ENCODE peak calls at places on chromosome 17, in ten cellular contexts. One of them, this sample, is unnamed.

GRCh38 chr17:8021565-8022357 is 17.1 kb upstream of the ALOX15B start:
- DNase-seq in HFFc6: no peak
- DNase-seq in body of pancreas: no peak
- DNase-seq in A673: no peak
- DNase-seq in MM.1S: no peak
- DNase-seq in fibroblast of the aortic adventitia: no peak
- DNase-seq in astrocyte of the spinal cord: no peak
- DNase-seq in transverse colon: no peak
- DNase-seq in IMR-90: no peak
- DNase-seq in CD8-positive, alpha-beta T cell: no peak
- DNase-seq in this sample: no peak

GRCh38 chr17:75752405-75753192 is 12.4 kb downstream of the GALK1 start:
- DNase-seq in HFFc6: no peak
- DNase-seq in body of pancreas: no peak
- DNase-seq in A673: no peak
- DNase-seq in MM.1S: no peak
- DNase-seq in fibroblast of the aortic adventitia: no peak
- DNase-seq in astrocyte of the spinal cord: no peak
- DNase-seq in transverse colon: no peak
- DNase-seq in IMR-90: no peak
- DNase-seq in CD8-positive, alpha-beta T cell: no peak
- DNase-seq in this sample: no peak

GRCh38 chr17:27106982-27107360 is 186.9 kb upstream of the WSB1 start:
- DNase-seq in HFFc6: no peak
- DNase-seq in body of pancreas: no peak
- DNase-seq in A673: no peak
- DNase-seq in MM.1S: no peak
- DNase-seq in fibroblast of the aortic adventitia: no peak
- DNase-seq in astrocyte of the spinal cord: no peak
- DNase-seq in transverse colon: no peak
- DNase-seq in IMR-90: no peak
- DNase-seq in CD8-positive, alpha-beta T cell: no peak
- DNase-seq in this sample: no peak

GRCh38 chr17:336110-337021 is 16.2 kb downstream of the RPH3AL start:
- DNase-seq in HFFc6: no peak
- DNase-seq in body of pancreas: peak
- DNase-seq in A673: peak
- DNase-seq in MM.1S: no peak
- DNase-seq in fibroblast of the aortic adventitia: no peak
- DNase-seq in astrocyte of the spinal cord: no peak
- DNase-seq in transverse colon: peak
- DNase-seq in IMR-90: no peak
- DNase-seq in CD8-positive, alpha-beta T cell: peak
- DNase-seq in this sample: no peak

GRCh38 chr17:57569860-57570259 is 175.2 kb downstream of the CCDC182 start:
- DNase-seq in HFFc6: no peak
- DNase-seq in body of pancreas: no peak
- DNase-seq in A673: no peak
- DNase-seq in MM.1S: no peak
- DNase-seq in fibroblast of the aortic adventitia: no peak
- DNase-seq in astrocyte of the spinal cord: no peak
- DNase-seq in transverse colon: no peak
- DNase-seq in IMR-90: no peak
- DNase-seq in CD8-positive, alpha-beta T cell: no peak
- DNase-seq in this sample: no peak

GRCh38 chr17:73681946-73682345 is 37.7 kb upstream of the SDK2 start:
- DNase-seq in HFFc6: no peak
- DNase-seq in body of pancreas: no peak
- DNase-seq in A673: no peak
- DNase-seq in MM.1S: no peak
- DNase-seq in fibroblast of the aortic adventitia: no peak
- DNase-seq in astrocyte of the spinal cord: no peak
- DNase-seq in transverse colon: no peak
- DNase-seq in IMR-90: no peak
- DNase-seq in CD8-positive, alpha-beta T cell: no peak
- DNase-seq in this sample: no peak

GRCh38 chr17:82065193-82065637 is 389 bp downstream of the DUS1L start:
- DNase-seq in HFFc6: no peak
- DNase-seq in body of pancreas: no peak
- DNase-seq in A673: no peak
- DNase-seq in MM.1S: peak
- DNase-seq in fibroblast of the aortic adventitia: no peak
- DNase-seq in astrocyte of the spinal cord: peak
- DNase-seq in transverse colon: no peak
- DNase-seq in IMR-90: peak
- DNase-seq in CD8-positive, alpha-beta T cell: peak
- DNase-seq in this sample: no peak

GRCh38 chr17:1159781-1160180 is 20.0 kb downstream of the ABR start:
- DNase-seq in HFFc6: no peak
- DNase-seq in body of pancreas: no peak
- DNase-seq in A673: no peak
- DNase-seq in MM.1S: no peak
- DNase-seq in fibroblast of the aortic adventitia: no peak
- DNase-seq in astrocyte of the spinal cord: no peak
- DNase-seq in transverse colon: no peak
- DNase-seq in IMR-90: no peak
- DNase-seq in CD8-positive, alpha-beta T cell: no peak
- DNase-seq in this sample: no peak

GRCh38 chr17:57294075-57294474 is 37.8 kb downstream of the MSI2 start:
- DNase-seq in HFFc6: no peak
- DNase-seq in body of pancreas: no peak
- DNase-seq in A673: no peak
- DNase-seq in MM.1S: no peak
- DNase-seq in fibroblast of the aortic adventitia: no peak
- DNase-seq in astrocyte of the spinal cord: no peak
- DNase-seq in transverse colon: no peak
- DNase-seq in IMR-90: no peak
- DNase-seq in CD8-positive, alpha-beta T cell: no peak
- DNase-seq in this sample: no peak

GRCh38 chr17:63332286-63332685 is 113.8 kb downstream of the CYB561 start:
- DNase-seq in HFFc6: no peak
- DNase-seq in body of pancreas: no peak
- DNase-seq in A673: no peak
- DNase-seq in MM.1S: no peak
- DNase-seq in fibroblast of the aortic adventitia: peak
- DNase-seq in astrocyte of the spinal cord: no peak
- DNase-seq in transverse colon: no peak
- DNase-seq in IMR-90: no peak
- DNase-seq in CD8-positive, alpha-beta T cell: no peak
- DNase-seq in this sample: no peak

GRCh38 chr17:28985950-28986713 is 19.7 kb downstream of the SEZ6 start:
- DNase-seq in HFFc6: no peak
- DNase-seq in body of pancreas: no peak
- DNase-seq in A673: peak
- DNase-seq in MM.1S: no peak
- DNase-seq in fibroblast of the aortic adventitia: no peak
- DNase-seq in astrocyte of the spinal cord: no peak
- DNase-seq in transverse colon: no peak
- DNase-seq in IMR-90: no peak
- DNase-seq in CD8-positive, alpha-beta T cell: no peak
- DNase-seq in this sample: no peak

GRCh38 chr17:44947461-44948314 is at the start of gene KIF18B:
- DNase-seq in HFFc6: peak
- DNase-seq in body of pancreas: peak
- DNase-seq in A673: peak
- DNase-seq in MM.1S: peak
- DNase-seq in fibroblast of the aortic adventitia: peak
- DNase-seq in astrocyte of the spinal cord: peak
- DNase-seq in transverse colon: peak
- DNase-seq in IMR-90: peak
- DNase-seq in CD8-positive, alpha-beta T cell: peak
- DNase-seq in this sample: peak
- TF ChIP-seq CTCF in HFFc6: peak
- TF ChIP-seq CTCF in body of pancreas: no peak
- TF ChIP-seq CTCF in A673: no peak
- TF ChIP-seq CTCF in MM.1S: no peak
- TF ChIP-seq CTCF in fibroblast of the aortic adventitia: no peak
- TF ChIP-seq CTCF in astrocyte of the spinal cord: peak
- TF ChIP-seq CTCF in transverse colon: peak
- TF ChIP-seq CTCF in IMR-90: no peak
- TF ChIP-seq CTCF in CD8-positive, alpha-beta T cell: no peak
- TF ChIP-seq CTCF in this sample: no peak

DNA sequence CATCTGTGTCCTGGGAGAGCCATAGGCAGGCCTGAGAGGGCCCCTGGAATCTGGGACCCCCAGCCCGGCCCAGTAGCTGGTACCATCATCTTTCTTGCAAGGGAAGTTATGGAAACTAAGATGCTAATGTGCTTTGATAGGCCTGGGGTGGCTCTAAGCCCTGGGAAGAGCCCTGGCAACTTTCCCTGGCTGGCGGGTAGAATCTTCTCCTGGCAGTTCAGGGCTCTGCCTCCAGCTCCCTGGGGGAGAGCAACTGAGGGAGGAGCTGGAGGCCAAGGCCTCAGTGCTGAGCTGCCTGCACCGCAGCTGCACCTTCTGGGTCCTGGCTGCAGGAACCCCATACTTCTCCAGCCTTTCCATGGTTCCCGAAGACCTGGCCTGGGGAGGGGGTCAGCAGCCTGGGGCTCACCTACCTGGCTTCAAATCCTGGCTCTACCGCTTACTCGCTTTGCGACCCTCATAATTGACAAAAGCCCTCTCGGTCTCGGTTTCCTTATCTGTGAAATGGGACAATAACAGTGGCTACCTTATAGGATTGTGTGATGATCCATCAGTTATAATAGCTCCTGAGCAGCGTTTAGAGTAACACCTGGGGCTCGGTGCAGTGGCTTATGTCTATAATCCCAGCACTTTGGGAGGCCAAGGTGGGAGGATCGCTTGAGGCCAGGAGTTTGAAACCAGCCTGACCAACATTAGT is 333.7 kb downstream of the SEC14L1 start:
- DNase-seq in HFFc6: no peak
- DNase-seq in body of pancreas: no peak
- DNase-seq in A673: peak
- DNase-seq in MM.1S: peak
- DNase-seq in fibroblast of the aortic adventitia: peak
- DNase-seq in astrocyte of the spinal cord: peak
- DNase-seq in transverse colon: no peak
- DNase-seq in IMR-90: peak
- DNase-seq in CD8-positive, alpha-beta T cell: no peak
- DNase-seq in this sample: no peak
- TF ChIP-seq CTCF in HFFc6: no peak
- TF ChIP-seq CTCF in body of pancreas: no peak
- TF ChIP-seq CTCF in A673: no peak
- TF ChIP-seq CTCF in MM.1S: no peak
- TF ChIP-seq CTCF in fibroblast of the aortic adventitia: no peak
- TF ChIP-seq CTCF in astrocyte of the spinal cord: no peak
- TF ChIP-seq CTCF in transverse colon: no peak
- TF ChIP-seq CTCF in IMR-90: no peak
- TF ChIP-seq CTCF in CD8-positive, alpha-beta T cell: no peak
- TF ChIP-seq CTCF in this sample: no peak

DNA sequence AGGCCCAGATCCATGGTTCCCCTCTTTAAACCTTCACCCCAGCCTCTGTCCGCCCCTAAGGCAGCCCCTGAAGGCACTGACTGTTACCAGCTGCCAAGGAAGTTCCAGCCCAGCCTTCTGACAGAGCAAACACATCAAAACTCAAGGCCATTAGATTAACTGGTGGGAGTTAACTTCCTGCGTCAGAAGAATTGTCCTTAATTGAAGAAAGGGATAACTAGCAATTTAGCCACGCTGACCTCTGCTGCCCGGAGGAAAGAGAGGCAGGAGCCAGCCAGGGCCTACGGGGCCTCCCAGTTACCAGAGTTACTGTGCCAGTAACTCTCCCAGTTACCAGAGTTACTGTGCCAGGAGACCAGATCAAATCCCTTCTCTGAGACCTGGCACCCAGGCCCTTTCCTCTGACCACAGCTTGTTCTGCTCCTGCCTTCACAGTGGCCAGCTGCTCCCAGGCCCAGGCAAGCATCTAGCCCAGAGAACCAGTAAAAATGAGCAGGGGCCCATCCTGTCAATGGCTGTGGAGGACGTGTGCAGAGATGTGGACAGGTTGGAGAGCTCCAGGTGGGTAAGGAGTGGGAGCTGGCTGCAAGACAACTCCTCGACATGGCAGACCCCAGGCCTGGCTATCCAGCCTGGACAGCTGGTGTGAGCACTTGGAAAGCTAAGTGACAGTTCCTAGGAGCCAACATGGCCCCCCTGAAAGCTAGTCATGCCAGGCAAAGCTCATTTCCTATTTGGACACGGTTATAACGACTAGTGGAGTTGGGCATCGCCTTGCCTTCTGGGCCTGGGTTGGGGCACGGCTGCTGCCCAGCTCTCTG is 2.8 kb upstream of the PITPNM3 start:
- DNase-seq in HFFc6: no peak
- DNase-seq in body of pancreas: no peak
- DNase-seq in A673: no peak
- DNase-seq in MM.1S: no peak
- DNase-seq in fibroblast of the aortic adventitia: no peak
- DNase-seq in astrocyte of the spinal cord: no peak
- DNase-seq in transverse colon: no peak
- DNase-seq in IMR-90: no peak
- DNase-seq in CD8-positive, alpha-beta T cell: no peak
- DNase-seq in this sample: no peak
- TF ChIP-seq CTCF in HFFc6: no peak
- TF ChIP-seq CTCF in body of pancreas: no peak
- TF ChIP-seq CTCF in A673: no peak
- TF ChIP-seq CTCF in MM.1S: no peak
- TF ChIP-seq CTCF in fibroblast of the aortic adventitia: no peak
- TF ChIP-seq CTCF in astrocyte of the spinal cord: no peak
- TF ChIP-seq CTCF in transverse colon: no peak
- TF ChIP-seq CTCF in IMR-90: no peak
- TF ChIP-seq CTCF in CD8-positive, alpha-beta T cell: no peak
- TF ChIP-seq CTCF in this sample: no peak

GRCh38 chr17:34639706-34640425 is 60.5 kb downstream of the TMEM132E start:
- DNase-seq in HFFc6: no peak
- DNase-seq in body of pancreas: peak
- DNase-seq in A673: no peak
- DNase-seq in MM.1S: no peak
- DNase-seq in fibroblast of the aortic adventitia: no peak
- DNase-seq in astrocyte of the spinal cord: no peak
- DNase-seq in transverse colon: no peak
- DNase-seq in IMR-90: no peak
- DNase-seq in CD8-positive, alpha-beta T cell: no peak
- DNase-seq in this sample: no peak

GRCh38 chr17:34637548-34638525 is 58.5 kb downstream of the TMEM132E start:
- DNase-seq in HFFc6: peak
- DNase-seq in body of pancreas: peak
- DNase-seq in A673: peak
- DNase-seq in MM.1S: peak
- DNase-seq in fibroblast of the aortic adventitia: peak
- DNase-seq in astrocyte of the spinal cord: peak
- DNase-seq in transverse colon: peak
- DNase-seq in IMR-90: peak
- DNase-seq in CD8-positive, alpha-beta T cell: peak
- DNase-seq in this sample: peak

GRCh38 chr17:34637041-34637547 is 57.7 kb downstream of the TMEM132E start:
- DNase-seq in HFFc6: no peak
- DNase-seq in body of pancreas: no peak
- DNase-seq in A673: no peak
- DNase-seq in MM.1S: no peak
- DNase-seq in fibroblast of the aortic adventitia: no peak
- DNase-seq in astrocyte of the spinal cord: no peak
- DNase-seq in transverse colon: no peak
- DNase-seq in IMR-90: no peak
- DNase-seq in CD8-positive, alpha-beta T cell: no peak
- DNase-seq in this sample: no peak

GRCh38 chr17:34641368-34641767 is 62.0 kb downstream of the TMEM132E start:
- DNase-seq in HFFc6: no peak
- DNase-seq in body of pancreas: no peak
- DNase-seq in A673: no peak
- DNase-seq in MM.1S: no peak
- DNase-seq in fibroblast of the aortic adventitia: no peak
- DNase-seq in astrocyte of the spinal cord: no peak
- DNase-seq in transverse colon: no peak
- DNase-seq in IMR-90: no peak
- DNase-seq in CD8-positive, alpha-beta T cell: no peak
- DNase-seq in this sample: no peak

GRCh38 chr17:34638526-34639260 is 59.3 kb downstream of the TMEM132E start:
- DNase-seq in HFFc6: no peak
- DNase-seq in body of pancreas: no peak
- DNase-seq in A673: no peak
- DNase-seq in MM.1S: no peak
- DNase-seq in fibroblast of the aortic adventitia: no peak
- DNase-seq in astrocyte of the spinal cord: no peak
- DNase-seq in transverse colon: no peak
- DNase-seq in IMR-90: no peak
- DNase-seq in CD8-positive, alpha-beta T cell: no peak
- DNase-seq in this sample: no peak
- TF ChIP-seq CTCF in HFFc6: peak
- TF ChIP-seq CTCF in body of pancreas: no peak
- TF ChIP-seq CTCF in A673: peak
- TF ChIP-seq CTCF in MM.1S: no peak
- TF ChIP-seq CTCF in fibroblast of the aortic adventitia: no peak
- TF ChIP-seq CTCF in astrocyte of the spinal cord: no peak
- TF ChIP-seq CTCF in transverse colon: peak
- TF ChIP-seq CTCF in IMR-90: no peak
- TF ChIP-seq CTCF in CD8-positive, alpha-beta T cell: no peak
- TF ChIP-seq CTCF in this sample: no peak